ENCODE peak calls at places on chromosomes 12 and 14, in seven cellular contexts. V is COLO829, U is SK-N-MC, B is heart right ventricle, P is smooth muscle cell of the brain vasculature, M is neural progenitor cell, Q is right atrium auricular region. H is an unnamed sample.

GRCh38 chr14:102661614-102662013 is 69.2 kb downstream of the RCOR1 start:
- DNase-seq in V (no peak), B (no peak), Q (no peak), P (no peak), U (no peak), M (no peak), H (no peak)

GRCh38 chr12:85253823-85254222 is 26.2 kb upstream of the ALX1 start:
- DNase-seq in Q (no peak), P (no peak), M (peak; percentile 4), U (no peak), B (no peak), V (no peak), H (no peak)

GRCh38 chr14:101372494-101372813 is 188.8 kb upstream of the DIO3 start:
- DNase-seq in Q (no peak), V (no peak), M (no peak), U (no peak), B (no peak), P (no peak), H (no peak)

GRCh38 chr14:77498120-77498979 is at the start of gene ISM2:
- DNase-seq in Q (no peak), P (no peak), U (no peak), B (peak; percentile 31), M (peak; percentile 80), V (peak; percentile 17), H (peak; percentile 17)

GRCh38 chr12:91627225-91627624 is 444.6 kb upstream of the DCN start:
- DNase-seq in M (no peak), P (no peak), V (no peak), Q (no peak), B (no peak), U (no peak), H (no peak)

GRCh38 chr12:126342866-126343265 is 1277.6 kb downstream of the AACS start:
- DNase-seq in Q (no peak), V (no peak), P (no peak), B (no peak), U (peak; percentile 39), M (no peak), H (no peak)

GRCh38 chr12:93154753-93155475 is 222.8 kb upstream of the NUDT4 start:
- DNase-seq in U (no peak), B (no peak), P (no peak), Q (no peak), V (peak; percentile 26), M (no peak), H (no peak)

GRCh38 chr14:83118029-83118428 is 1584.4 kb upstream of the SEL1L start:
- DNase-seq in U (no peak), B (no peak), V (no peak), P (no peak), M (no peak), Q (no peak), H (no peak)

GRCh38 chr14:75042040-75042439 is 9.2 kb downstream of the MLH3 start:
- DNase-seq in P (no peak), U (peak; percentile 79), Q (no peak), B (no peak), V (peak; percentile 63), M (no peak), H (no peak)

GRCh38 chr12:114895081-114895480 is 211.1 kb upstream of the TBX3 start:
- DNase-seq in P (no peak), M (no peak), Q (no peak), B (no peak), V (no peak), U (no peak), H (no peak)

GRCh38 chr14:101823081-101823480 is 61.6 kb downstream of the PPP2R5C start:
- DNase-seq in M (no peak), V (no peak), P (no peak), Q (no peak), B (no peak), U (no peak), H (peak; percentile 64)

GRCh38 chr12:46264057-46264456 is 4.8 kb downstream of the SLC38A1 start:
- DNase-seq in Q (no peak), U (no peak), V (no peak), P (no peak), B (no peak), M (no peak), H (no peak)

GRCh38 chr14:93115920-93116675 is at the start of gene ITPK1:
- DNase-seq in V (no peak), U (no peak), M (peak; percentile 92), P (no peak), B (peak; percentile 64), Q (no peak), H (peak; percentile 48)

GRCh38 chr12:10331642-10332239 is 24.1 kb downstream of the KLRD1 start:
- DNase-seq in B (no peak), M (peak; percentile 72), U (peak; percentile 16), Q (no peak), V (peak; percentile 70), P (peak; percentile 35), H (peak; percentile 20)

GRCh38 chr12:22625671-22626251 is 790 bp downstream of the ETNK1 start:
- DNase-seq in V (peak; percentile 27), U (no peak), M (peak; percentile 82), B (no peak), P (no peak), Q (no peak), H (no peak)

GRCh38 chr12:106285993-106286392 is 16.5 kb upstream of the TCP11L2 start:
- DNase-seq in V (no peak), P (no peak), M (no peak), B (no peak), Q (no peak), U (no peak), H (no peak)

GRCh38 chr14:105337966-105338365 is 23.4 kb downstream of the PACS2 start:
- DNase-seq in M (no peak), V (no peak), U (no peak), P (no peak), B (peak; percentile 73), Q (no peak), H (no peak)

GRCh38 chr14:26765768-26766550 is 168.1 kb upstream of the NOVA1 start:
- DNase-seq in U (no peak), V (peak; percentile 6), B (peak; percentile 12), Q (peak; percentile 72), P (peak; percentile 29), M (peak; percentile 30), H (no peak)

GRCh38 chr12:91883811-91884210 is 261.8 kb downstream of the BTG1 start:
- DNase-seq in V (no peak), B (no peak), M (no peak), Q (no peak), P (no peak), U (no peak), H (no peak)

GRCh38 chr14:101060171-101060601 is 156.7 kb upstream of the RTL1 start:
- DNase-seq in Q (no peak), V (no peak), B (no peak), U (no peak), P (no peak), M (no peak), H (no peak)

GRCh38 chr12:13425766-13426165 is 229.2 kb downstream of the EMP1 start:
- DNase-seq in U (no peak), M (no peak), B (no peak), V (peak; percentile 20), P (no peak), Q (no peak), H (no peak)

GRCh38 chr12:45762185-45763110 is 32.9 kb downstream of the ARID2 start:
- DNase-seq in U (peak; percentile 40), P (peak; percentile 20), Q (no peak), V (peak; percentile 28), M (no peak), B (no peak), H (peak; percentile 2)

GRCh38 chr12:56601503-56601902 is 28.6 kb downstream of the BAZ2A start:
- DNase-seq in Q (no peak), B (no peak), U (no peak), M (no peak), V (no peak), P (no peak), H (no peak)

GRCh38 chr14:52939427-52939826 is 11.4 kb downstream of the FERMT2 start:
- DNase-seq in V (no peak), P (no peak), Q (no peak), M (no peak), U (no peak), B (no peak), H (no peak)

GRCh38 chr12:94516985-94517384 is 57.3 kb upstream of the CEP83 start:
- DNase-seq in B (no peak), V (peak; percentile 81), M (no peak), P (no peak), Q (no peak), U (no peak), H (no peak)

GRCh38 chr12:116133609-116134214 is 143.8 kb downstream of the MED13L start:
- DNase-seq in Q (no peak), B (no peak), M (no peak), U (no peak), P (no peak), V (no peak), H (no peak)

GRCh38 chr12:121806556-121807308 is 2.9 kb downstream of the SETD1B start:
- DNase-seq in P (no peak), Q (no peak), V (no peak), B (no peak), U (no peak), M (peak; percentile 34), H (no peak)